ENCODE peak calls at places on chromosomes 5 and 9, in ten cellular contexts. D is activated naive CD8-positive, alpha-beta T cell treated with anti-CD3 and anti-CD28 coated beads, Interleukin-2, amount 50 U/mL, for 24 hours; V is ACHN; J is testis; Z is stimulated activated CD4-positive, alpha-beta T cell treated with anti-CD3 and anti-CD28 coated beads, Interleukin-4, amount 100 ng/mL, for 4 hours; B is psoas muscle; C is adipocyte; O is activated CD4-positive, alpha-beta memory T cell treated with anti-CD3 and anti-CD28 coated beads, Interleukin-2, amount 10 ng/mL, durations not matched to agents 7 days and 5 days; I is neuronal stem cell; Q is amniotic stem cell. Y is an unnamed sample.

GRCh38 chr9:135471751-135472640 is 7.6 kb upstream of the PPP1R26 start:
- DNase-seq in D (no peak), V (no peak), J (no peak), Z (no peak), B (no peak), C (no peak), O (no peak), I (peak), Q (no peak), Y (no peak)

GRCh38 chr9:134231330-134231745 is 67.0 kb upstream of the RNU6ATAC start:
- DNase-seq in D (no peak), V (no peak), J (peak), Z (no peak), B (peak), C (no peak), O (no peak), I (no peak), Q (no peak), Y (no peak)

GRCh38 chr5:174755103-174755502 is 30.7 kb downstream of the MSX2 start:
- DNase-seq in D (no peak), V (peak), J (no peak), Z (no peak), B (no peak), C (peak), O (no peak), I (no peak), Q (no peak), Y (no peak)

GRCh38 chr9:36245906-36246305 is 12.3 kb downstream of the GNE start:
- DNase-seq in D (no peak), V (no peak), J (no peak), Z (no peak), B (no peak), C (no peak), O (no peak), I (no peak), Q (no peak), Y (no peak)

GRCh38 chr9:136019041-136019680 is 58.0 kb upstream of the UBAC1 start:
- DNase-seq in D (no peak), V (no peak), J (no peak), Z (no peak), B (no peak), C (no peak), O (no peak), I (no peak), Q (no peak), Y (no peak)

GRCh38 chr9:115849679-115850412 is 303.7 kb upstream of the PAPPA start:
- DNase-seq in D (no peak), V (no peak), J (no peak), Z (no peak), B (no peak), C (peak), O (no peak), I (no peak), Q (no peak), Y (no peak)

GRCh38 chr9:112754578-112754977 is 4.0 kb downstream of the SNX30 start:
- DNase-seq in D (peak), V (no peak), J (no peak), Z (no peak), B (no peak), C (peak), O (peak), I (no peak), Q (no peak), Y (no peak)

GRCh38 chr5:77101298-77101697 is 14.2 kb upstream of the ZBED3 start:
- DNase-seq in D (no peak), V (peak), J (no peak), Z (no peak), B (no peak), C (peak), O (no peak), I (no peak), Q (no peak), Y (no peak)

GRCh38 chr5:1318659-1319251 is 23.9 kb upstream of the TERT start:
- DNase-seq in D (no peak), V (no peak), J (no peak), Z (no peak), B (no peak), C (no peak), O (no peak), I (no peak), Q (no peak), Y (no peak)

GRCh38 chr5:148740966-148741742 is 85.3 kb upstream of the ADRB2 start:
- DNase-seq in D (no peak), V (peak), J (no peak), Z (no peak), B (no peak), C (peak), O (no peak), I (peak), Q (peak), Y (peak)

GRCh38 chr5:36459191-36460135 is 146.9 kb upstream of the SLC1A3 start:
- DNase-seq in D (no peak), V (peak), J (no peak), Z (no peak), B (no peak), C (no peak), O (no peak), I (no peak), Q (no peak), Y (peak)

GRCh38 chr5:42570946-42571625 is 147.8 kb downstream of the GHR start:
- DNase-seq in D (no peak), V (no peak), J (no peak), Z (no peak), B (no peak), C (no peak), O (no peak), I (no peak), Q (no peak), Y (no peak)

GRCh38 chr5:111367081-111367480 is 142.9 kb downstream of the CAMK4 start:
- DNase-seq in D (no peak), V (no peak), J (no peak), Z (no peak), B (no peak), C (no peak), O (no peak), I (no peak), Q (no peak), Y (no peak)

GRCh38 chr9:133731876-133732321 is 6.3 kb downstream of the SARDH start:
- DNase-seq in D (no peak), V (peak), J (peak), Z (no peak), B (peak), C (peak), O (peak), I (peak), Q (no peak), Y (peak)

GRCh38 chr5:65727491-65728156 is 5.6 kb downstream of the NLN start:
- DNase-seq in D (no peak), V (no peak), J (no peak), Z (no peak), B (no peak), C (no peak), O (no peak), I (no peak), Q (no peak), Y (no peak)

GRCh38 chr5:125928663-125929062 is 494.5 kb upstream of the GRAMD2B start:
- DNase-seq in D (no peak), V (no peak), J (no peak), Z (no peak), B (no peak), C (no peak), O (no peak), I (no peak), Q (no peak), Y (no peak)

GRCh38 chr5:66232701-66233100 is 88.6 kb downstream of the SREK1 start:
- DNase-seq in D (no peak), V (no peak), J (no peak), Z (no peak), B (no peak), C (no peak), O (no peak), I (no peak), Q (no peak), Y (no peak)

GRCh38 chr9:96567203-96567700 is 52.4 kb downstream of the CDC14B start:
- DNase-seq in D (no peak), V (no peak), J (no peak), Z (no peak), B (no peak), C (peak), O (no peak), I (no peak), Q (no peak), Y (peak)

GRCh38 chr9:105171589-105171988 is 72.9 kb upstream of the SLC44A1 start:
- DNase-seq in D (no peak), V (no peak), J (no peak), Z (no peak), B (no peak), C (no peak), O (no peak), I (no peak), Q (no peak), Y (no peak)

GRCh38 chr5:5403736-5404135 is 18.7 kb upstream of the ICE1 start:
- DNase-seq in D (no peak), V (no peak), J (no peak), Z (no peak), B (no peak), C (no peak), O (no peak), I (no peak), Q (no peak), Y (no peak)

GRCh38 chr9:37197158-37198033 is 77.0 kb downstream of the ZCCHC7 start:
- DNase-seq in D (no peak), V (no peak), J (no peak), Z (no peak), B (no peak), C (peak), O (no peak), I (no peak), Q (no peak), Y (no peak)

GRCh38 chr9:127741831-127742434 is 6.8 kb upstream of the TOR2A start:
- DNase-seq in D (no peak), V (peak), J (peak), Z (no peak), B (peak), C (peak), O (no peak), I (peak), Q (no peak), Y (peak)

GRCh38 chr9:98783518-98784226 is 12.7 kb downstream of the ANKS6 start:
- DNase-seq in D (no peak), V (no peak), J (peak), Z (no peak), B (peak), C (no peak), O (no peak), I (no peak), Q (no peak), Y (no peak)

GRCh38 chr5:168209561-168209960 is 81.9 kb upstream of the WWC1 start:
- DNase-seq in D (no peak), V (no peak), J (no peak), Z (no peak), B (no peak), C (peak), O (no peak), I (no peak), Q (no peak), Y (no peak)

GRCh38 chr5:141637266-141637692 is 482 bp downstream of the RELL2 start:
- DNase-seq in D (peak), V (peak), J (no peak), Z (peak), B (no peak), C (peak), O (peak), I (peak), Q (no peak), Y (peak)

GRCh38 chr5:72908666-72909065 is 47.2 kb upstream of the FCHO2 start:
- DNase-seq in D (no peak), V (no peak), J (no peak), Z (no peak), B (no peak), C (peak), O (no peak), I (no peak), Q (no peak), Y (no peak)

GRCh38 chr5:60843693-60844428 is at the start of gene ELOVL7:
- DNase-seq in D (peak), V (peak), J (peak), Z (peak), B (peak), C (peak), O (peak), I (peak), Q (no peak), Y (peak)

GRCh38 chr5:624118-624950 is 12.2 kb downstream of the CEP72 start:
- DNase-seq in D (no peak), V (no peak), J (no peak), Z (no peak), B (peak), C (no peak), O (no peak), I (no peak), Q (no peak), Y (no peak)

GRCh38 chr5:179475211-179475840 is 75.0 kb upstream of the RUFY1 start:
- DNase-seq in D (no peak), V (no peak), J (no peak), Z (no peak), B (no peak), C (no peak), O (no peak), I (peak), Q (no peak), Y (no peak)

GRCh38 chr9:105243015-105243686 is 1.3 kb upstream of the SLC44A1 start:
- DNase-seq in D (no peak), V (no peak), J (no peak), Z (no peak), B (no peak), C (peak), O (no peak), I (no peak), Q (peak), Y (no peak)

GRCh38 chr5:168106008-168106761 is 185.3 kb upstream of the WWC1 start:
- DNase-seq in D (no peak), V (peak), J (no peak), Z (no peak), B (no peak), C (peak), O (no peak), I (no peak), Q (no peak), Y (no peak)

GRCh38 chr5:154995679-154996078 is 17.9 kb upstream of the KIF4B start:
- DNase-seq in D (no peak), V (no peak), J (no peak), Z (no peak), B (no peak), C (no peak), O (no peak), I (no peak), Q (no peak), Y (no peak)

GRCh38 chr5:157571357-157571827 is 4.2 kb downstream of the ADAM19 start:
- DNase-seq in D (no peak), V (no peak), J (no peak), Z (no peak), B (peak), C (peak), O (peak), I (no peak), Q (no peak), Y (no peak)

GRCh38 chr5:132093310-132093709 is 19.7 kb downstream of the CSF2 start:
- DNase-seq in D (no peak), V (no peak), J (no peak), Z (no peak), B (no peak), C (no peak), O (peak), I (no peak), Q (no peak), Y (no peak)

GRCh38 chr9:87714819-87715218 is 11.1 kb upstream of the CTSL start:
- DNase-seq in D (no peak), V (peak), J (peak), Z (no peak), B (no peak), C (peak), O (no peak), I (no peak), Q (no peak), Y (peak)

GRCh38 chr9:94139672-94140417 is 55.6 kb downstream of the PTPDC1 start:
- DNase-seq in D (no peak), V (peak), J (peak), Z (no peak), B (peak), C (peak), O (no peak), I (no peak), Q (peak), Y (no peak)

GRCh38 chr9:137820161-137820855 is 57.3 kb upstream of the CACNA1B start:
- DNase-seq in D (no peak), V (no peak), J (no peak), Z (no peak), B (no peak), C (no peak), O (no peak), I (no peak), Q (no peak), Y (no peak)

GRCh38 chr5:125262782-125263181 is 516.3 kb upstream of the ZNF608 start:
- DNase-seq in D (no peak), V (no peak), J (no peak), Z (no peak), B (no peak), C (no peak), O (no peak), I (no peak), Q (no peak), Y (no peak)

GRCh38 chr9:127913682-127914081 is 3.2 kb downstream of the ST6GALNAC4 start:
- DNase-seq in D (no peak), V (no peak), J (no peak), Z (no peak), B (peak), C (no peak), O (no peak), I (no peak), Q (no peak), Y (no peak)

GRCh38 chr5:91141642-91142041 is 241.5 kb downstream of the ARRDC3 start:
- DNase-seq in D (no peak), V (no peak), J (no peak), Z (no peak), B (no peak), C (no peak), O (no peak), I (no peak), Q (no peak), Y (no peak)